ENCODE peak calls at places on chromosome 17, in ten cellular contexts. D is prostate gland; L is cardiac muscle cell; A is mammary epithelial cell; H is pancreas; G is stomach; C is A549; F is dorsolateral prefrontal cortex; T is brain microvascular endothelial cell; R is CD4-positive, alpha-beta T cell. X is an unnamed sample.

GRCh38 chr17:78826426-78826825 is 14.2 kb downstream of the USP36 start:
- DNase-seq in D (no peak), L (peak; percentile 7), A (no peak), H (no peak), G (no peak), C (no peak), F (no peak), T (peak; percentile 72), R (no peak), X (no peak)

GRCh38 chr17:2484876-2485275 is 26.8 kb downstream of the METTL16 start:
- DNase-seq in D (peak; percentile 23), L (no peak), A (peak; percentile 85), H (no peak), G (no peak), C (no peak), F (no peak), T (no peak), R (no peak), X (peak; percentile 54)

GRCh38 chr17:34519286-34519685 is 60.1 kb upstream of the TMEM132E start:
- DNase-seq in D (no peak), L (peak; percentile 4), A (no peak), H (no peak), G (no peak), C (peak; percentile 21), F (no peak), T (no peak), R (no peak), X (no peak)

GRCh38 chr17:36863131-36863530 is 74.1 kb upstream of the LHX1 start:
- DNase-seq in D (no peak), L (no peak), A (no peak), H (no peak), G (no peak), C (no peak), F (no peak), T (no peak), R (no peak), X (no peak)

GRCh38 chr17:11871773-11872172 is 125.5 kb downstream of the ZNF18 start:
- DNase-seq in D (no peak), L (no peak), A (no peak), H (no peak), G (no peak), C (peak; percentile 12), F (no peak), T (no peak), R (no peak), X (no peak)

GRCh38 chr17:76742958-76743357 is 5.0 kb downstream of the MFSD11 start:
- DNase-seq in D (no peak), L (no peak), A (no peak), H (no peak), G (no peak), C (no peak), F (no peak), T (no peak), R (no peak), X (no peak)

GRCh38 chr17:76265624-76266243 is 586 bp downstream of the UBALD2 start:
- DNase-seq in D (peak; percentile 58), L (peak; percentile 68), A (peak; percentile 35), H (peak; percentile 86), G (peak; percentile 76), C (peak; percentile 53), F (no peak), T (no peak), R (peak; percentile 49), X (no peak)

GRCh38 chr17:45016823-45017222 is 34.6 kb downstream of the DCAKD start:
- DNase-seq in D (no peak), L (no peak), A (peak; percentile 23), H (no peak), G (no peak), C (peak; percentile 50), F (no peak), T (no peak), R (no peak), X (no peak)

GRCh38 chr17:48213797-48214196 is 106.2 kb downstream of the SNX11 start:
- DNase-seq in D (peak; percentile 22), L (no peak), A (no peak), H (no peak), G (no peak), C (no peak), F (no peak), T (no peak), R (no peak), X (no peak)

GRCh38 chr17:58054641-58055040 is 28.6 kb upstream of the DYNLL2 start:
- DNase-seq in D (no peak), L (no peak), A (no peak), H (no peak), G (no peak), C (no peak), F (no peak), T (no peak), R (no peak), X (no peak)

GRCh38 chr17:40106089-40106759 is 5.8 kb upstream of the NR1D1 start:
- DNase-seq in D (no peak), L (no peak), A (no peak), H (no peak), G (no peak), C (no peak), F (no peak), T (no peak), R (no peak), X (no peak)

GRCh38 chr17:21199311-21199710 is 14.7 kb downstream of the TMEM11 start:
- DNase-seq in D (no peak), L (peak; percentile 89), A (no peak), H (no peak), G (no peak), C (no peak), F (no peak), T (peak; percentile 72), R (no peak), X (no peak)

GRCh38 chr17:13925579-13925978 is 143.7 kb upstream of the COX10 start:
- DNase-seq in D (no peak), L (no peak), A (no peak), H (no peak), G (no peak), C (no peak), F (no peak), T (no peak), R (no peak), X (no peak)

DNA sequence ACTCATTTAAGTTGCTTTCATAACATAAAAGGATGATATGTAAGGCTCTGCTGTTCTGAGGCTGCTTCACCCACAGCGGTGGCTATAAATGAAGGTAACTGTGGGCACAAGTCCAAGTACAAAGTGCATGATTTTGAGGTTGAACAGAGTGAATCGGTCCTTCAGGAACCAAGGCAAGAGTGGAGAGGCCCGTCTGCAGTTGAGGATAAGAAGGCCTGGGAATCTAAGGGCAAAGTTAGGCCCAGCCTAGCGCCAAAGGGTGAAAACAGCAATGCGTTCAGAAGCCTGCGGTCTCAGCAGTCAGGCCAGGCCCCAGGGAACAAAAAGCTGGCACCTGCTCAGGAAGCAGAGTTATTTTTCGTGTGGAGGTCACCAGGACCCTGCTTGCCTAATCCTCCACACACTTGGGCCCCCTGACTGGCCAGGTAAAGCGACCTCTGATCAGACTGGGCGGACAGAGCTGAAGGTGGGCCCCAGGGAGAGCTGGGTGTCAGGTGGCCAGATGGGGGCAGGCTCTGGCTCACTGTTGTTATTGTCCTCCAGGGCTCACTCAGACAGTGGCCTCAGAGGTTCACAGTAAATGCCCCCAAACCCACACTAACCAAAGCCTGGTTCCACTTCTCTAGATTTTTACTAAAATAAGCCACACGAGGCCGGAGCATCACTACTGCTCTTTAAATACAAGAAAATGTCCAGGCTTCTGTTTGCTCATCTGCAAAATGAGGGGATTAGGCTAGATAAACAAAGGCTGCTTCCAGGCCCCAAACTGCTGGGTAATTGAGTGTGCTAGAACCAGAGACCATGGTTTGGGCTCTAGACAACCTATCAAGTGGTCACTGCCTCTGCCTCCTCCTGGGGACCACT is 46.4 kb downstream of the TEX2 start:
- DNase-seq in D (no peak), L (peak; percentile 72), A (peak; percentile 40), H (peak; percentile 60), G (peak; percentile 53), C (no peak), F (no peak), T (peak; percentile 44), R (no peak), X (no peak)
- TF ChIP-seq CTCF in D (no peak), L (peak; percentile 13), A (no peak), H (no peak), G (no peak), C (no peak), F (no peak), T (peak; percentile 22), R (no peak), X (no peak)

GRCh38 chr17:74836191-74836590 is 23.5 kb downstream of the GRIN2C start:
- DNase-seq in D (no peak), L (no peak), A (no peak), H (no peak), G (no peak), C (no peak), F (no peak), T (no peak), R (no peak), X (no peak)
- H3K27ac ChIP-seq in D (no peak overlapping the region), L (no peak overlapping the region), A (no peak overlapping the region), H (no peak overlapping the region), G (no peak overlapping the region), C (no peak overlapping the region), F (no peak overlapping the region), T (no peak overlapping the region), R (no peak overlapping the region), X (no peak overlapping the region)

GRCh38 chr17:42460371-42460770 is 1.7 kb downstream of the ATP6V0A1 start:
- DNase-seq in D (no peak), L (no peak), A (no peak), H (no peak), G (no peak), C (no peak), F (no peak), T (no peak), R (no peak), X (no peak)

GRCh38 chr17:42457107-42457787 is 1.4 kb upstream of the ATP6V0A1 start:
- DNase-seq in D (no peak), L (peak; percentile 25), A (no peak), H (no peak), G (no peak), C (no peak), F (no peak), T (no peak), R (no peak), X (no peak)

GRCh38 chr17:42458497-42459255 is at the start of gene ATP6V0A1:
- DNase-seq in D (peak; percentile 93), L (peak; percentile 91), A (peak; percentile 70), H (peak; percentile 99), G (peak; percentile 96), C (peak; percentile 94), F (peak; percentile 96), T (peak; percentile 88), R (peak; percentile 82), X (peak; percentile 90)

GRCh38 chr17:42459983-42460300 is 1.3 kb downstream of the ATP6V0A1 start:
- DNase-seq in D (no peak), L (peak; percentile 63), A (peak; percentile 54), H (no peak), G (no peak), C (peak; percentile 38), F (no peak), T (peak; percentile 57), R (no peak), X (peak; percentile 41)

GRCh38 chr17:42459256-42459982 is 741 bp downstream of the ATP6V0A1 start:
- DNase-seq in D (peak; percentile 53), L (peak; percentile 43), A (peak; percentile 63), H (peak; percentile 63), G (peak; percentile 40), C (peak; percentile 74), F (peak; percentile 81), T (peak; percentile 41), R (no peak), X (peak; percentile 63)
- TF ChIP-seq CTCF in D (no peak), L (peak; percentile 47), A (peak; percentile 51), H (no peak), G (peak; percentile 9), C (peak; percentile 79), F (peak; percentile 50), T (peak; percentile 65), R (peak; percentile 23), X (peak; percentile 66)

GRCh38 chr17:5499790-5500189 is 13.4 kb downstream of the MIS12 start:
- DNase-seq in D (no peak), L (no peak), A (no peak), H (no peak), G (no peak), C (no peak), F (peak; percentile 75), T (no peak), R (no peak), X (no peak)
- H3K27ac ChIP-seq in D (no peak overlapping the region), L (no peak overlapping the region), A (no peak overlapping the region), H (no peak overlapping the region), G (no peak overlapping the region), C (no peak overlapping the region), F (peak overlapping the region; percentile 75), T (no peak overlapping the region), R (no peak overlapping the region), X (no peak overlapping the region)

X was measured in RWPE1.